ENCODE peak calls at places on chromosomes 1 and 21, in four cellular contexts. O is fibroblast of the aortic adventitia, I is right atrium auricular region, T is HFF-Myc. R is an unnamed sample.
A peak's percentile ranks its signal among the peaks of the same experiment; 100 is the strongest.

GRCh38 chr21:45818904-45819285 is 162.7 kb upstream of the COL6A1 start:
- DNase-seq in O (peak; percentile 60), I (peak; percentile 32), T (peak; percentile 61), R (peak; percentile 57)

GRCh38 chr1:231395051-231395995 is 26.8 kb downstream of the EGLN1 start:
- DNase-seq in T (peak; percentile 62), O (peak; percentile 99), I (peak; percentile 63), R (peak; percentile 97)

GRCh38 chr1:235843458-235843857 is 23.2 kb downstream of the LYST start:
- DNase-seq in I (no peak), T (peak; percentile 49), O (peak; percentile 63), R (peak; percentile 67)

GRCh38 chr1:162349635-162350330 is 26.9 kb downstream of the SPATA46 start:
- DNase-seq in I (no peak), O (peak; percentile 78), T (peak; percentile 72), R (peak; percentile 90)

GRCh38 chr1:81760487-81761097 is 40.1 kb upstream of the ADGRL2 start:
- DNase-seq in I (no peak), O (peak; percentile 72), T (no peak), R (peak; percentile 63)

GRCh38 chr1:233945573-233945972 is 41.1 kb downstream of the SLC35F3 start:
- DNase-seq in I (no peak), T (no peak), O (no peak), R (no peak)

GRCh38 chr1:18557621-18558465 is 72.8 kb upstream of the PAX7 start:
- DNase-seq in O (no peak), I (no peak), T (no peak), R (no peak)

GRCh38 chr1:217311766-217312165 is 319.1 kb downstream of the GPATCH2 start:
- DNase-seq in O (peak; percentile 19), I (no peak), T (no peak), R (peak; percentile 36)

GRCh38 chr1:217135569-217135915 is 412.3 kb upstream of the ESRRG start:
- DNase-seq in O (peak; percentile 2), T (no peak), I (no peak), R (no peak)

GRCh38 chr1:27074175-27074780 is 61.6 kb upstream of the TENT5B start:
- DNase-seq in I (no peak), O (no peak), T (no peak), R (no peak)

GRCh38 chr21:31501921-31502320 is 157.6 kb upstream of the SOD1 start:
- DNase-seq in O (no peak), I (no peak), T (no peak), R (no peak)

GRCh38 chr1:27045973-27046558 is 33.4 kb upstream of the TENT5B start:
- DNase-seq in O (peak; percentile 65), I (peak; percentile 69), T (no peak), R (peak; percentile 64)

GRCh38 chr1:1968767-1969504 is 34.6 kb downstream of the CFAP74 start:
- DNase-seq in T (no peak), O (no peak), I (no peak), R (no peak)

GRCh38 chr1:199033709-199034108 is 394.9 kb downstream of the PTPRC start:
- DNase-seq in O (no peak), T (no peak), I (no peak), R (peak; percentile 3)

GRCh38 chr1:36657826-36658225 is 175.1 kb upstream of the CSF3R start:
- DNase-seq in T (no peak), O (no peak), I (no peak), R (no peak)

GRCh38 chr1:199297174-199297573 is 658.3 kb downstream of the PTPRC start:
- DNase-seq in I (no peak), T (no peak), O (peak; percentile 58), R (peak; percentile 13)

GRCh38 chr1:204410764-204411450 is 710 bp downstream of the PPP1R15B start:
- DNase-seq in O (peak; percentile 65), T (no peak), I (no peak), R (peak; percentile 49)

GRCh38 chr1:42152907-42153597 is at the start of gene GUCA2B:
- DNase-seq in O (no peak), I (no peak), T (no peak), R (no peak)

GRCh38 chr1:7705908-7706216 is 65.2 kb upstream of the VAMP3 start:
- DNase-seq in T (no peak), I (no peak), O (no peak), R (no peak)

GRCh38 chr1:7705048-7705907 is 65.8 kb upstream of the VAMP3 start:
- DNase-seq in T (no peak), O (no peak), I (no peak), R (no peak)

GRCh38 chr1:7703321-7704213 is 67.5 kb upstream of the VAMP3 start:
- DNase-seq in T (no peak), I (no peak), O (no peak), R (no peak)

GRCh38 chr1:7702365-7702764 is 68.7 kb upstream of the VAMP3 start:
- DNase-seq in T (no peak), O (no peak), I (no peak), R (no peak)

DNA sequence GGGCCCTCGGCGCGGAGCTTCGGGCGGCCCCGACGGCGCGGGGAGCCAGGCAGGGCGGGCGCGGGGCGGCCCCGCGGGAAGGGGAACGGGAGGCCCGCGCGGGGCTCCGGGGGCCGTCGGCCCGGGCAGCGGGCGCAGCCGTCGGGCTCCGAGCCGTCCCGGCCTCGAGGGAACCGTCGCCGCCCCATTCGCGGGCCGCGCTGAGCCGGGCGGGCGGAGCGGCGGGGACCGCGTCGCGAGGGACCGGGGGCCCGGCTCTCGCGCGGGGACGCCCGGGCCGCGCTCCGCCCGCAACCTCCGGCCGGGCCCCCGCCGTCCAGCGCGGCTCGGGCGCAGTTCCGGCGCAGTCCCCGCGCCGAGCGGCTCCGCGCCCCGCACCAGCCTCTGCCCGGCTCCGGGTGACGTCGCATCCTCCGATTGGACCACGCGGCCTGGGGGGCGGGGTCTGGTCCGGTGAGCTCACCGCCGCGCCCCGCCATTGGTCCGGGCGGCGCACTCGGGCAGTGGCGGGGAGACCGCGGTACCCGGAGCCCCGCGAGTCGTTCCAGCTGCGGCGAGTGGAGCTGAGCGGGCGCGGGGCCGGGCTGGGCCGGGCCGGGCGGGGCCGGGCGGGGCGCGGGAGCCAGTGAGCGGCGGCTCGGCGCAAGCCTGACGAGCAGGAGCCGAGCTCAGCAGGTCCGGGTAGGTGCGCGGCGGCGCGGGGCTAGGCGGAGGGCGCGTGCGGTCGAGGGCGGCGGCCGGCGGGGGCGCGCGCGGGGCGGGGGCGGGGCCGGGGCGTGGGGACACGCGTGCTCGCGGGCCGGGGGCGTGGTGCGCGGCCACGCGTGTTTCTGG is 66.7 kb upstream of the VAMP3 start:
- DNase-seq in I (peak; percentile 95), O (peak; percentile 62), T (peak; percentile 7), R (peak; percentile 84)
- TF ChIP-seq CTCF in I (no peak), O (no peak), T (no peak), R (no peak)

DNA sequence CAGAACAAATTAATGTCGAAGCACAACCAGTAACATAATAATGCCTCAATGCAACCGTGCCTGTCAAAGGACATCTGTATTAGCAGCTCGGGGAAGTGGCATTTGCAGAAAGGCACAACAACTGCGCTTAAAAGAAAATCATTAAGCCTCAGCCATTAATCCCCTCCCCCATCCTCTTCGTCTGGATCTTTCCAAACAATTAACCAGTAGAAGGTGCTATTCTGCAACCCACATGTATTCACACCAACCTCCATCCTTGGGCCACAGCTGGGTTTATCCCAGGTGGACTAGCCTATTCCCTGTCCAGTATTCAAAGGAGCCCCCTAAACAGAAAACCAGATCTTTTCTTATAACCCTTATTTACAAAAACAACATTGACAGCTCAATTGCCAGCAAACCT is 2.6 kb downstream of the RERE start:
- DNase-seq in T (no peak), O (no peak), I (no peak), R (no peak)
- H3K4me3 ChIP-seq in T (no peak overlapping the region), O (no peak overlapping the region), I (no peak overlapping the region), R (no peak overlapping the region)

GRCh38 chr1:51567653-51568052 is 48.6 kb upstream of the EPS15 start:
- DNase-seq in O (peak; percentile 94), T (no peak), I (no peak), R (peak; percentile 79)

GRCh38 chr1:51572365-51572764 is 44.5 kb upstream of the OSBPL9 start:
- DNase-seq in O (no peak), T (no peak), I (no peak), R (no peak)

GRCh38 chr1:51570063-51570720 is 46.7 kb upstream of the OSBPL9 start:
- DNase-seq in I (no peak), T (no peak), O (no peak), R (no peak)

GRCh38 chr1:51568231-51568935 is 48.5 kb upstream of the OSBPL9 start:
- DNase-seq in T (no peak), O (no peak), I (no peak), R (no peak)

GRCh38 chr1:51569284-51570062 is 47.4 kb upstream of the OSBPL9 start:
- DNase-seq in I (no peak), O (peak; percentile 81), T (peak; percentile 46), R (peak; percentile 60)
- TF ChIP-seq CTCF in I (peak; percentile 45), O (peak; percentile 20), T (no peak), R (peak; percentile 38)

GRCh38 chr1:29684141-29684540 is 447.8 kb downstream of the PTPRU start:
- DNase-seq in I (peak; percentile 23), O (no peak), T (no peak), R (no peak)
- H3K4me3 ChIP-seq in I (no peak overlapping the region), O (no peak overlapping the region), T (no peak overlapping the region), R (no peak overlapping the region)

GRCh38 chr1:175757381-175758015 is 14.1 kb upstream of the TNR start:
- DNase-seq in T (no peak), I (no peak), O (no peak), R (no peak)
- TF ChIP-seq CTCF in T (peak; percentile 83), I (peak; percentile 69), O (peak; percentile 61), R (peak; percentile 52)

DNA sequence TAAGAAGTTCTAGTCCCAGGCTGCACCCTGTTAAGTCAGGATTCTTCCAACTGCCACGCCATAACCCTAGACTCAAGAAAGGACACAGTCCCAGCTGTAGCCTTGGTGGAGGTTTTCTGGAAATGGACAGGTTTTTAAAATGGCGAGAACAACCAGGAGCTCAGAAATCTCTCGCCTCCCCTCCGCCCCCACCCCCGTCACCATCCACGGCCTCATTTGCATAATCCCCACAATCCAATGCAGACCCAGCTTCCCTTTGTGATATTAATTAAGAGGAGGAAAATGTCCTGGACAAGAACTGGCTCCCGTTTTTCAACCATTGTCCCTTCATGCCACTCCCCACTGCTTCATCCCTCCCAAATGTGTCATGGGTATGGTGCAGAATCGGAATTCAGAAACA is 11.0 kb upstream of the EPHB2 start:
- DNase-seq in O (no peak), I (no peak), T (no peak), R (no peak)
- H3K4me3 ChIP-seq in O (no peak overlapping the region), I (no peak overlapping the region), T (no peak overlapping the region), R (no peak overlapping the region)

DNA sequence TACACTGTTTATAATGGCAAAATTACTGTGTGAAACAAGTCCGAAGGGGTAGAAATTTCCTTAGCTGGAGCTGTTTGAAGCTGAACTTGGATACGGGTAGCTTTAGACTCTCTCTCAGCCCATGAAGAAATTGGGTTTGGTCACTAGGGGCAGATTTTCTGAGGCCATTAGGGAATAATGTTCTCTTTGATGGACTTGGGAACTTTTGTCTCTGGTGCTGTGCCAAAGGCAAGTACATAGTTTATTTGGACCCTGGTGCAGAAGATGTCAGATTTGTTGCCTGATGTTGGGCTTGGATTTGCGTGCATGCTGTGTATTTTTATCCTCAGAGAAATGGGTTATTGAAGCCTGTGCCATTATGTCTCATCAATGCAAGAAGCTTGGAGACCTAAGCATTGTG is 109.6 kb downstream of the VPS13D start:
- DNase-seq in I (no peak), T (no peak), O (no peak), R (no peak)
- TF ChIP-seq CTCF in I (no peak), T (peak; percentile 27), O (peak; percentile 22), R (peak; percentile 32)